ENCODE peak calls at places on chromosomes 1 and 21, in eight cellular contexts. O is stimulated activated CD8-positive, alpha-beta memory T cell treated with anti-CD3 and anti-CD28 coated beads, Interleukin-4, amount 100 ng/mL, for 24 hours; L is nucleus accumbens; N is T-helper 17 cell; T is DMS79 treated with DMSO at 0.1 percent for 48 hours; R is effector memory CD4-positive, alpha-beta T cell; P is AG10803; Y is Calu3. Z is an unnamed sample.

GRCh38 chr1:234842726-234843641 is 233.0 kb upstream of the IRF2BP2 start:
- DNase-seq in O (peak; percentile 70), L (no peak), N (peak; percentile 19), T (no peak), R (no peak), P (peak; percentile 21), Y (no peak), Z (peak; percentile 19)

GRCh38 chr1:198214924-198215323 is 58.1 kb downstream of the NEK7 start:
- DNase-seq in O (no peak), L (no peak), N (no peak), T (no peak), R (no peak), P (no peak), Y (no peak), Z (no peak)

GRCh38 chr1:13922440-13922839 is 222.5 kb downstream of the PRDM2 start:
- DNase-seq in O (no peak), L (no peak), N (no peak), T (no peak), R (no peak), P (no peak), Y (no peak), Z (no peak)

GRCh38 chr1:158333405-158334145 is 2.2 kb upstream of the CD1B start:
- DNase-seq in O (no peak), L (no peak), N (no peak), T (no peak), R (no peak), P (no peak), Y (no peak), Z (no peak)

GRCh38 chr21:45837936-45838335 is 143.6 kb upstream of the COL6A1 start:
- DNase-seq in O (no peak), L (no peak), N (no peak), T (no peak), R (no peak), P (no peak), Y (no peak), Z (no peak)

GRCh38 chr1:236516929-236517704 is 6.7 kb upstream of the LGALS8 start:
- DNase-seq in O (no peak), L (no peak), N (no peak), T (peak; percentile 79), R (peak; percentile 38), P (peak; percentile 68), Y (no peak), Z (peak; percentile 6)

GRCh38 chr1:28986296-28986910 is 72.0 kb downstream of the EPB41 start:
- DNase-seq in O (no peak), L (no peak), N (no peak), T (no peak), R (no peak), P (no peak), Y (no peak), Z (no peak)

GRCh38 chr21:32748529-32748928 is 20.7 kb upstream of the SYNJ1 start:
- DNase-seq in O (no peak), L (no peak), N (no peak), T (no peak), R (no peak), P (no peak), Y (no peak), Z (no peak)

GRCh38 chr21:46038871-46039397 is 57.4 kb downstream of the COL6A1 start:
- DNase-seq in O (no peak), L (no peak), N (no peak), T (no peak), R (no peak), P (peak; percentile 93), Y (peak; percentile 59), Z (no peak)

GRCh38 chr1:12315126-12315525 is 85.3 kb downstream of the VPS13D start:
- DNase-seq in O (no peak), L (no peak), N (no peak), T (no peak), R (no peak), P (peak; percentile 62), Y (no peak), Z (no peak)

GRCh38 chr1:201714542-201715276 is 114.2 kb upstream of the IPO9 start:
- DNase-seq in O (no peak), L (peak; percentile 40), N (no peak), T (no peak), R (no peak), P (peak; percentile 99), Y (peak; percentile 89), Z (no peak)